ENCODE peak calls at places on chromosome 10, in four cellular contexts. P, A, I and F are unnamed samples.

GRCh38 chr10:71548494-71548846 is 151.8 kb downstream of the CDH23 start:
- DNase-seq in I (peak), A (no peak), P (peak), F (no peak)

GRCh38 chr10:105023706-105024105 is 382.6 kb downstream of the SORCS3 start:
- DNase-seq in I (no peak), A (no peak), P (no peak), F (no peak)

GRCh38 chr10:123100030-123100762 is 35.6 kb upstream of the HMX3 start:
- DNase-seq in P (peak), A (no peak), I (peak), F (no peak)

GRCh38 chr10:124344266-124344590 is 74.5 kb downstream of the OAT start:
- DNase-seq in P (no peak), A (no peak), I (no peak), F (no peak)

GRCh38 chr10:54800677-54801480 is at the start of gene PCDH15:
- DNase-seq in P (peak), A (peak), I (no peak), F (peak)

GRCh38 chr10:61931620-61932332 is 30.3 kb downstream of the ARID5B start:
- DNase-seq in P (no peak), I (no peak), A (no peak), F (no peak)

GRCh38 chr10:123568751-123569150 is 97.4 kb upstream of the GPR26 start:
- DNase-seq in I (no peak), A (no peak), P (no peak), F (no peak)

GRCh38 chr10:133384071-133384470 is 5.0 kb downstream of the PAOX start:
- DNase-seq in I (no peak), P (no peak), A (no peak), F (no peak)

GRCh38 chr10:124621637-124622036 is 122.5 kb downstream of the FAM53B start:
- DNase-seq in I (no peak), A (no peak), P (no peak), F (no peak)

GRCh38 chr10:70132098-70133029 is at the start of gene AIFM2:
- DNase-seq in I (peak), P (peak), A (no peak), F (peak)

GRCh38 chr10:128125416-128125943 is 743 bp downstream of the MKI67 start:
- DNase-seq in I (peak), P (peak), A (no peak), F (no peak)

GRCh38 chr10:101323495-101323894 is 30.5 kb upstream of the BTRC start:
- DNase-seq in I (no peak), A (no peak), P (no peak), F (no peak)

GRCh38 chr10:6229290-6229689 is 26.6 kb downstream of the PFKFB3 start:
- DNase-seq in P (no peak), A (no peak), I (no peak), F (no peak)

GRCh38 chr10:33506391-33506790 is 171.9 kb upstream of the NRP1 start:
- DNase-seq in I (no peak), A (no peak), P (no peak), F (no peak)

GRCh38 chr10:30671011-30671616 is 41.6 kb upstream of the LYZL2 start:
- DNase-seq in P (peak), A (no peak), I (peak), F (peak)

GRCh38 chr10:80709879-80710278 is 172.2 kb downstream of the SH2D4B start:
- DNase-seq in A (no peak), P (no peak), I (peak), F (no peak)

GRCh38 chr10:113059001-113059780 is 109.1 kb downstream of the TCF7L2 start:
- DNase-seq in A (no peak), I (no peak), P (no peak), F (peak)

GRCh38 chr10:45000138-45000763 is 472 bp upstream of the ZNF22 start:
- DNase-seq in A (no peak), I (no peak), P (no peak), F (no peak)

GRCh38 chr10:103582331-103583123 is 89.0 kb downstream of the NEURL1 start:
- DNase-seq in I (peak), A (no peak), P (no peak), F (peak)

GRCh38 chr10:50464004-50464409 is 159.7 kb downstream of the SGMS1 start:
- DNase-seq in P (no peak), I (no peak), A (no peak), F (no peak)

GRCh38 chr10:132981746-132982145 is 39.4 kb upstream of the CFAP46 start:
- DNase-seq in A (no peak), P (no peak), I (no peak), F (no peak)

GRCh38 chr10:7275761-7276440 is 134.9 kb downstream of the SFMBT2 start:
- DNase-seq in P (no peak), I (no peak), A (no peak), F (no peak)
- TF ChIP-seq POLR2AphosphoS2 in P (no peak), I (no peak), A (no peak), F (no peak)

GRCh38 chr10:43000651-43001426 is 76.0 kb upstream of the RET start:
- DNase-seq in P (no peak), I (no peak), A (no peak), F (no peak)
- TF ChIP-seq POLR2AphosphoS2 in P (no peak), I (no peak), A (no peak), F (no peak)

GRCh38 chr10:76298329-76298728 is 866.9 kb downstream of the LRMDA start:
- DNase-seq in A (no peak), P (no peak), I (no peak), F (no peak)

GRCh38 chr10:76299501-76299900 is 868.1 kb downstream of the LRMDA start:
- DNase-seq in P (no peak), I (no peak), A (no peak), F (no peak)

GRCh38 chr10:76301950-76302349 is 870.5 kb downstream of the LRMDA start:
- DNase-seq in A (no peak), I (no peak), P (no peak), F (peak)

GRCh38 chr10:76297787-76298281 is 866.4 kb downstream of the LRMDA start:
- DNase-seq in I (no peak), P (no peak), A (no peak), F (peak)

GRCh38 chr10:76296885-76297775 is 865.7 kb downstream of the LRMDA start:
- DNase-seq in P (no peak), A (no peak), I (no peak), F (no peak)
- TF ChIP-seq POLR2AphosphoS2 in P (no peak), A (no peak), I (no peak), F (no peak)

GRCh38 chr10:51937736-51938135 is 238.3 kb upstream of the CSTF2T start:
- DNase-seq in P (no peak), I (no peak), A (no peak), F (no peak)

GRCh38 chr10:51932530-51932929 is 233.1 kb upstream of the CSTF2T start:
- DNase-seq in P (no peak), I (no peak), A (no peak), F (no peak)

GRCh38 chr10:51934373-51934772 is 235.0 kb upstream of the CSTF2T start:
- DNase-seq in A (no peak), I (no peak), P (no peak), F (no peak)

DNA sequence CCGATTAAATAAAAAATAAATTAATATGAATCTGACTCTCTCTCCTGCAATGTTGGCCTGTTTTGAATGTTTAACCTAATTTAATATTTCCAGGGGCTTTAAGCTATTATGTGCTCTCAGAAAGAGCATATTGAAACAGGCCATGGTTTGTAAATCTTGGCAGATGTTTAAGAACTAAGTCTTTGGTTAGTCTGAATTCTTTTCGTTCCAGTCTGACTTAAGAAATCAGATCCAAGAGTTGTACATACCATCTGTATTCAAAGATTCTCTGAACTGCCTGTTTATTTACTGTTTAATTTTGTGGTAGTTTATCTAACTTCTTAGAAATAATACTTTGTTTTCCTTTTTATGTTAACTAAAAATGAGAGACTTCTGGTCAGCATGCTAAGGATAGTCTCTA is 237.9 kb upstream of the CSTF2T start:
- DNase-seq in P (no peak), I (no peak), A (no peak), F (no peak)
- TF ChIP-seq POLR2AphosphoS2 in P (no peak), I (no peak), A (no peak), F (no peak)

DNA sequence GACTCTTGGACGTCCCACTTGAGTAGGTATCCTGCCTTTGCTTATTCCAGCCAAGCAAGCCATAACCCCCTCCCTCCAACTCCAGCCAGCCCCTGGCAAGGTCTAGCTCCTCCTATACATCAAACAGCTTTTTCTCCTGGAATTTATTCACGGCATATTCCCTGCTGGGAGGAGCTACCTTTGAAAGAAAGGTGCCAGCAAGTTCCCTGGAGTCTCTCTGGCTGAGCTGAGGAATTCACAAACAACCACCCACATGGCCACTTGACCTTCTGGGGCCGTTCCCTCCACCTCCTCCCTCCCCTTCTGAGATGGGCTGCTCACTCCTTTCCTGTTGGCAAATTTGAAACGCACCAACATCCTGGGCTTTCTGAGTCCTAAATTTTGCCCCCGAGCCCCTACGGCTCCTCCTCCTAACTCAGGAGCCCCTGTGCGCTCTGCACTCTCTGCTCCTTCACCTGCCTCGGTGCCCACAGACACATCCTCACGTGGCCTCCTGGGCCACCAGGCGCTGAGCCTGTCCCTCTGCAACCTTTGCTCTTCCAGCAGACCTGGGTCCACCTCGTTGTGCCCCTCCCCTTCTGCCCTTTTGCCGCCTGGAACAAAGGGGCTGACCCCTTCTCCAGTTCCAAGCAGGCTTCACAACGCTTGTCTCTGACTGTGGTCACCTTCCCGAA is 48.0 kb downstream of the HSPA12A start:
- DNase-seq in I (no peak), A (no peak), P (no peak), F (peak)
- TF ChIP-seq POLR2AphosphoS2 in I (no peak), A (no peak), P (no peak), F (no peak)

GRCh38 chr10:11086177-11086576 is 68.5 kb downstream of the CELF2 start:
- DNase-seq in I (no peak), P (no peak), A (no peak), F (no peak)
- TF ChIP-seq POLR2AphosphoS2 in I (no peak), P (no peak), A (no peak), F (no peak)

GRCh38 chr10:24257588-24257987 is 48.6 kb downstream of the KIAA1217 start:
- DNase-seq in P (no peak), I (no peak), A (no peak), F (no peak)

GRCh38 chr10:24255907-24256306 is 47.0 kb downstream of the KIAA1217 start:
- DNase-seq in A (no peak), I (no peak), P (no peak), F (no peak)

GRCh38 chr10:24256619-24257018 is 47.7 kb downstream of the KIAA1217 start:
- DNase-seq in A (no peak), I (peak), P (no peak), F (no peak)

GRCh38 chr10:24254180-24254579 is 45.2 kb downstream of the KIAA1217 start:
- DNase-seq in I (no peak), A (no peak), P (no peak), F (no peak)

DNA sequence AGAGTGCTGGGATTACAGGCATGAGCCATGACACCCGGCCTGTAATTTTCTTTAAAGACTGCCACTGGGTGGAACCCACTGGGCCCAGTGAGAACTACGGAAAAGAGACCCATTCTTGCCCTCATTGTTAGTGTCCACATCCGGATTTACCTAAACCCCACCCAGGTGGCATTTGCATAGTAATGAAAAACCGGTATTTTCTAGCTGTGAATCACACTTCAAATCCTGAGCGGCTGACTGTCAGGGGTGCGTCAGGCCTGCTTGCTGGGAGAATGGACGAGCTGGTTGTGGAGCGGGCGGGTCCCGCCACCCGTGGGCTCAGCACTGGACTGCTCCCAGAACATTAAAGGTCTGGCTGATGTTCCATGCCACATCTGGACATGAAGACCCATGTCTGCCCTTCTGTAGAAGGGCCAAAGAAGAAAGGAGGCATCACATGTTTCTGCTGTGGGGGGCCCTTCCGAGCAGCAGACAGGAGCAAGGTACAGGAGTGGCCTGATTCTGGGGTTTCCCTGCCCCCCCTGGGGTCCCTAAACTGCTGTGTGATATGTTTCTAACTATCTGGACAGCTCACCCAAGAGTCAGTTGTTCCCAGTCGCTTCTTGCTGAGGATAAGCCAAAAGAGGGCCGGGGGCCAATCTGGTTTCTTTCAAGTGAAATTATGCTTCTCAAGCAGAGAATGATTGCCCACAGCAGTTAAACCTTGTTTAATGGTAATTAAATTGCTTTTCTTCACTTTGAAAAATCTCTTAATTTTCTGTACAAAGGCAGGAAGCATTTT is 46.4 kb downstream of the KIAA1217 start:
- DNase-seq in P (no peak), I (no peak), A (no peak), F (no peak)
- TF ChIP-seq POLR2AphosphoS2 in P (no peak), I (no peak), A (no peak), F (no peak)